ENCODE peak calls at places on chromosomes 11 and 22, in seven cellular contexts. W, D, S, L, P, G and Z are unnamed samples.

GRCh38 chr11:23990346-23990745 is 506.5 kb upstream of the LUZP2 start:
- DNase-seq in P (no peak), D (no peak), G (no peak), L (peak; percentile 19), W (no peak), S (no peak), Z (no peak)

GRCh38 chr11:2204361-2205213 is 33.0 kb upstream of the TH start:
- DNase-seq in W (peak; percentile 20), G (peak; percentile 38), S (no peak), D (no peak), L (no peak), P (peak; percentile 33), Z (peak; percentile 62)

GRCh38 chr11:95378106-95378505 is 147.1 kb upstream of the SESN3 start:
- DNase-seq in G (no peak), P (no peak), L (no peak), S (no peak), W (no peak), D (no peak), Z (no peak)

GRCh38 chr11:120698918-120699317 is 187.4 kb downstream of the GRIK4 start:
- DNase-seq in S (no peak), G (no peak), D (no peak), P (no peak), W (no peak), L (no peak), Z (no peak)

GRCh38 chr11:67371199-67371548 is 2.2 kb downstream of the CLCF1 start:
- DNase-seq in W (no peak), G (no peak), L (no peak), S (no peak), D (no peak), P (no peak), Z (no peak)

GRCh38 chr11:111591187-111591960 is 10.9 kb upstream of the SIK2 start:
- DNase-seq in G (no peak), S (no peak), L (no peak), D (no peak), W (no peak), P (no peak), Z (no peak)

GRCh38 chr11:1153951-1154487 is 3.7 kb upstream of the MUC5AC start:
- DNase-seq in P (peak; percentile 46), L (peak; percentile 97), D (no peak), S (peak; percentile 73), G (peak; percentile 55), W (peak; percentile 36), Z (peak; percentile 74)

GRCh38 chr11:117670443-117670842 is 126.6 kb downstream of the DSCAML1 start:
- DNase-seq in G (no peak), S (no peak), W (no peak), L (no peak), P (no peak), D (no peak), Z (no peak)

GRCh38 chr11:96447208-96447607 is 57.4 kb downstream of the JRKL start:
- DNase-seq in L (no peak), D (no peak), W (no peak), S (no peak), P (no peak), G (no peak), Z (no peak)

GRCh38 chr11:75782540-75783263 is 14.1 kb downstream of the DGAT2 start:
- DNase-seq in S (no peak), W (no peak), L (no peak), D (no peak), P (no peak), G (no peak), Z (no peak)

GRCh38 chr22:36323182-36323854 is 64.4 kb downstream of the MYH9 start:
- DNase-seq in S (peak; percentile 93), W (no peak), L (peak; percentile 71), G (no peak), P (no peak), D (peak; percentile 88), Z (peak; percentile 94)

GRCh38 chr11:12698049-12698448 is 23.8 kb downstream of the TEAD1 start:
- DNase-seq in W (no peak), G (peak; percentile 67), P (no peak), D (no peak), S (no peak), L (no peak), Z (no peak)

GRCh38 chr11:36376315-36376887 is 80.3 kb downstream of the PRR5L start:
- DNase-seq in S (no peak), L (peak; percentile 18), P (peak; percentile 82), D (no peak), W (peak; percentile 66), G (peak; percentile 82), Z (no peak)

GRCh38 chr11:27656806-27657483 is 43.3 kb downstream of the BDNF start:
- DNase-seq in D (no peak), G (no peak), W (no peak), P (no peak), L (no peak), S (no peak), Z (no peak)

GRCh38 chr22:19679476-19680099 is 34.7 kb upstream of the SEPTIN5 start:
- DNase-seq in P (peak; percentile 37), G (peak; percentile 93), W (peak; percentile 51), S (no peak), D (no peak), L (no peak), Z (no peak)

GRCh38 chr11:93244018-93244417 is 46.2 kb upstream of the SLC36A4 start:
- DNase-seq in P (no peak), S (no peak), G (no peak), W (no peak), D (no peak), L (no peak), Z (no peak)

GRCh38 chr22:50191041-50191740 is 5.5 kb downstream of the TRABD start:
- DNase-seq in P (peak; percentile 49), W (peak; percentile 56), G (no peak), D (no peak), S (no peak), L (no peak), Z (no peak)

GRCh38 chr11:9862981-9863380 is 199.1 kb downstream of the SWAP70 start:
- DNase-seq in P (no peak), W (no peak), L (no peak), G (peak; percentile 57), D (no peak), S (no peak), Z (no peak)

GRCh38 chr11:115990004-115990447 is 485.8 kb upstream of the CADM1 start:
- DNase-seq in G (peak; percentile 89), S (no peak), L (no peak), D (no peak), P (no peak), W (no peak), Z (no peak)

GRCh38 chr11:47573321-47573720 is 5.4 kb downstream of the KBTBD4 start:
- DNase-seq in G (no peak), W (peak; percentile 28), L (no peak), S (no peak), D (no peak), P (no peak), Z (no peak)

GRCh38 chr11:78025378-78025777 is 2.3 kb upstream of the KCTD14 start:
- DNase-seq in D (no peak), L (no peak), P (no peak), W (no peak), S (no peak), G (no peak), Z (no peak)

GRCh38 chr11:67434395-67434881 is 3.0 kb downstream of the PTPRCAP start:
- DNase-seq in G (no peak), P (no peak), S (no peak), D (no peak), W (no peak), L (no peak), Z (no peak)

DNA sequence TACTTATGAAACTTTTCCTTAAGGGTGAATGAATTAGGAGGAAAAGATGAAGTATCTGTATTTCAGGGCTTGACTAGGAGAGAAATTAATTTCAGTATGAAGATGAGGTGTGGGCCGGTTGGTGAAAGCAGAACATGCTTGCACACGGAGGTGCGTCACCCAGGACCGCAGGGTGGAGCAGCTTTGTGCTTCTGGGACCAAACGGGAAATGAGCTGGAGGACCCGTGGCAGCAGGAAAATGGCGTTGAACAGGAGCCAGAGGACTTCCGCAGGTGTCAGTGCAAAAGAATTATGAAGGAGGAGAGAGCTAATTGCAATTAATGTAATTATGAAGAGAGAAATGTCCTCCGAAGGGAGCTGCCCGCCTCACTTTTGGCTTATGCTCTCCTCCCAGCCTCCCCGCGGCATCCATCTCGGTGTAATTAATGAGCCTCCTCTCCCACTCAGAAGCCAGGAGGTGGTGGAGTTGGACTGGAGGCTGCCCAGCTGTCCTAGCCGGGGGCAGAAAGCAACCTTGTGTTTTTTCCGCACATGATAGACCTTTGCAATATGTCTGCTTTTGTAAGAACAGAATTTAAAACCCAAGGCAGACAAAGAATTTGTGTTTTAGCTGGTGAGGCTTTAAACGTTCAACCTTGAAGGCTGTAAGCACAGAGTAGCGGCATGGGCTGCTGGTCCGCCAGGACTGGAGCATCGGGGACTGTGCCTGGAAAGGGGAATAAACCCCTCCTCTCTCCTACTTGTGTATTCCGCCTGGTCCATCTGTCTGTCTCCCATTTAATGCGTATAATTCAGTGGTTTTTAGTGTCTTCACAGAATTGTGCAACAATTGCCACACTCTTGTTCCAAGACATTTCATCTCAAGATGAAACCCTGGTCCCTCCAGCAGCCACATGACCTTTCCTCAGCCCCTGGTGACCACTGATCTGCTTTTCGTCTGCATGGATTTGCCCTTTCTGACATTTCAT is 180.7 kb downstream of the TBC1D22A start:
- DNase-seq in P (peak; percentile 17), G (no peak), W (no peak), S (peak; percentile 70), L (no peak), D (no peak), Z (no peak)
- H3K27ac ChIP-seq in P (no peak overlapping the region), G (no peak overlapping the region), W (no peak overlapping the region), S (peak overlapping the region; percentile 52), L (no peak overlapping the region), D (no peak overlapping the region), Z (no peak overlapping the region)

GRCh38 chr11:58963551-58964075 is 24.3 kb downstream of the GLYATL1 start:
- DNase-seq in D (peak; percentile 66), W (no peak), L (peak; percentile 59), G (peak; percentile 93), P (no peak), S (no peak), Z (no peak)
- H3K4me3 ChIP-seq in D (peak overlapping the region; percentile 4), W (no peak overlapping the region), L (peak overlapping the region; percentile 15), G (no peak overlapping the region), P (no peak overlapping the region), S (no peak overlapping the region), Z (peak overlapping the region; percentile 6)

GRCh38 chr11:119029069-119029339 is 1.7 kb downstream of the SLC37A4 start:
- DNase-seq in L (no peak), S (no peak), W (no peak), D (no peak), P (no peak), G (peak; percentile 44), Z (no peak)
- TF ChIP-seq CTCF in L (no peak), S (no peak), W (no peak), D (no peak), P (no peak), G (no peak), Z (no peak)

GRCh38 chr11:11173316-11174025 is 179.6 kb downstream of the CSNK2A3 start:
- DNase-seq in G (no peak), S (no peak), L (no peak), W (no peak), D (no peak), P (no peak), Z (no peak)

GRCh38 chr11:11178671-11179070 is 174.4 kb downstream of the CSNK2A3 start:
- DNase-seq in G (no peak), D (no peak), P (no peak), W (no peak), L (no peak), S (no peak), Z (no peak)

GRCh38 chr11:11171854-11172253 is 181.2 kb downstream of the CSNK2A3 start:
- DNase-seq in G (no peak), S (no peak), W (no peak), P (no peak), D (no peak), L (no peak), Z (no peak)

GRCh38 chr11:11179239-11179638 is 173.8 kb downstream of the CSNK2A3 start:
- DNase-seq in D (peak; percentile 37), G (no peak), W (no peak), P (no peak), S (no peak), L (peak; percentile 82), Z (no peak)

GRCh38 chr11:11177156-11177808 is 175.8 kb downstream of the CSNK2A3 start:
- DNase-seq in P (no peak), G (no peak), S (no peak), W (no peak), D (no peak), L (no peak), Z (no peak)
- H3K27ac ChIP-seq in P (no peak overlapping the region), G (no peak overlapping the region), S (no peak overlapping the region), W (no peak overlapping the region), D (no peak overlapping the region), L (no peak overlapping the region), Z (no peak overlapping the region)